ENCODE peak calls at places on chromosome 11, in six cellular contexts. B is hypothalamus; U is IMR-90; N is dorsolateral prefrontal cortex; I is Peyer's patch; K is CD4-positive, alpha-beta memory T cell. G is an unnamed sample.

GRCh38 chr11:64355078-64355940 is 3.7 kb upstream of the RPS6KA4 start:
- DNase-seq in I (peak; percentile 88), U (peak; percentile 77), N (peak; percentile 70), B (peak; percentile 66), K (no peak), G (peak; percentile 72)

GRCh38 chr11:2975594-2975993 is 16.5 kb downstream of the NAP1L4 start:
- DNase-seq in U (peak; percentile 37), B (peak; percentile 22), K (peak; percentile 56), N (peak; percentile 53), I (no peak), G (peak; percentile 13)

GRCh38 chr11:116312560-116313340 is 460.0 kb downstream of the BUD13 start:
- DNase-seq in N (peak; percentile 85), B (peak; percentile 86), U (no peak), I (peak; percentile 69), K (no peak), G (no peak)

GRCh38 chr11:72578541-72578940 is 95.7 kb downstream of the PDE2A start:
- DNase-seq in U (no peak), K (no peak), N (no peak), I (no peak), B (no peak), G (no peak)

GRCh38 chr11:115642660-115643059 is 138.4 kb upstream of the CADM1 start:
- DNase-seq in I (no peak), B (no peak), K (no peak), N (no peak), U (no peak), G (no peak)

GRCh38 chr11:99531468-99531867 is 510.7 kb downstream of the CNTN5 start:
- DNase-seq in I (no peak), B (no peak), N (no peak), K (no peak), U (no peak), G (no peak)

GRCh38 chr11:6586434-6587359 is 16.7 kb downstream of the RRP8 start:
- DNase-seq in N (no peak), K (no peak), B (peak; percentile 50), I (no peak), U (no peak), G (no peak)

GRCh38 chr11:94545641-94546470 is 2.1 kb downstream of the FUT4 start:
- DNase-seq in B (no peak), U (no peak), I (no peak), N (no peak), K (no peak), G (no peak)

GRCh38 chr11:101127348-101127698 is 2.3 kb downstream of the PGR start:
- DNase-seq in I (no peak), K (no peak), U (no peak), N (no peak), B (no peak), G (no peak)

GRCh38 chr11:117071344-117071787 is 26.9 kb downstream of the SIK3 start:
- DNase-seq in N (no peak), I (peak; percentile 68), B (peak; percentile 45), K (no peak), U (no peak), G (no peak)

GRCh38 chr11:110251837-110252236 is 44.6 kb downstream of the RDX start:
- DNase-seq in K (no peak), I (no peak), U (peak; percentile 65), B (no peak), N (no peak), G (peak; percentile 63)

GRCh38 chr11:106695506-106695905 is 322.8 kb downstream of the GUCY1A2 start:
- DNase-seq in I (no peak), B (no peak), K (no peak), N (no peak), U (peak; percentile 83), G (peak; percentile 20)

GRCh38 chr11:29934115-29934638 is 82.7 kb downstream of the KCNA4 start:
- DNase-seq in U (no peak), I (no peak), B (no peak), N (no peak), K (no peak), G (no peak)

GRCh38 chr11:123429851-123430735 is at the start of gene GRAMD1B:
- DNase-seq in B (peak; percentile 26), U (peak; percentile 90), N (no peak), K (peak; percentile 82), I (peak; percentile 83), G (peak; percentile 93)

GRCh38 chr11:113556036-113556435 is 80.8 kb upstream of the DRD2 start:
- DNase-seq in B (no peak), K (no peak), N (no peak), U (no peak), I (no peak), G (no peak)

GRCh38 chr11:2574553-2575535 is 125.0 kb downstream of the KCNQ1OT1 start:
- DNase-seq in B (no peak), U (no peak), I (peak; percentile 45), K (no peak), N (peak; percentile 36), G (no peak)

GRCh38 chr11:105211806-105212531 is 72.4 kb upstream of the CARD18 start:
- DNase-seq in I (no peak), K (no peak), N (no peak), B (no peak), U (peak; percentile 64), G (no peak)

GRCh38 chr11:2572491-2573239 is 127.1 kb downstream of the KCNQ1OT1 start:
- DNase-seq in N (no peak), K (no peak), B (no peak), U (no peak), I (no peak), G (no peak)

GRCh38 chr11:93522448-93522847 is 20.7 kb downstream of the SMCO4 start:
- DNase-seq in U (no peak), B (no peak), I (no peak), N (no peak), K (no peak), G (no peak)

GRCh38 chr11:120900642-120901041 is 123.3 kb upstream of the TBCEL start:
- DNase-seq in N (no peak), U (no peak), I (no peak), B (no peak), K (no peak), G (no peak)

GRCh38 chr11:111427471-111427912 is 48.4 kb upstream of the POU2AF1 start:
- DNase-seq in K (no peak), N (no peak), I (no peak), U (no peak), B (no peak), G (no peak)

GRCh38 chr11:95045791-95046190 is 3.4 kb upstream of the KDM4F start:
- DNase-seq in I (no peak), U (no peak), K (no peak), N (no peak), B (no peak), G (no peak)

GRCh38 chr11:102767800-102768199 is 12.6 kb downstream of the MMP10 start:
- DNase-seq in B (no peak), U (no peak), K (no peak), I (no peak), N (no peak), G (no peak)

GRCh38 chr11:79440451-79441158 is at the start of gene TENM4:
- DNase-seq in I (peak; percentile 83), B (peak; percentile 75), K (no peak), U (peak; percentile 92), N (peak; percentile 82), G (peak; percentile 92)

GRCh38 chr11:34468209-34468841 is 29.6 kb downstream of the CAT start:
- DNase-seq in B (no peak), N (no peak), I (peak; percentile 66), U (peak; percentile 14), K (peak; percentile 29), G (peak; percentile 36)

GRCh38 chr11:64638017-64638664 is 47.1 kb downstream of the SLC22A12 start:
- DNase-seq in N (no peak), B (no peak), K (no peak), I (peak; percentile 56), U (no peak), G (no peak)

GRCh38 chr11:23620617-23621016 is 760.3 kb upstream of the CCDC179 start:
- DNase-seq in K (no peak), U (peak; percentile 34), B (no peak), I (no peak), N (no peak), G (no peak)

GRCh38 chr11:67316882-67317364 is 13.6 kb downstream of the SSH3 start:
- DNase-seq in K (no peak), B (no peak), U (peak; percentile 52), I (no peak), N (no peak), G (peak; percentile 53)

GRCh38 chr11:86996953-86997570 is 40.7 kb upstream of the TMEM135 start:
- DNase-seq in K (no peak), B (no peak), U (no peak), I (no peak), N (no peak), G (no peak)

GRCh38 chr11:68994161-68994890 is 13.5 kb upstream of the MRGPRD start:
- DNase-seq in B (no peak), K (no peak), U (no peak), N (peak; percentile 15), I (peak; percentile 40), G (no peak)

GRCh38 chr11:1762537-1763302 is 1.0 kb downstream of the CTSD start:
- DNase-seq in K (no peak), I (peak; percentile 88), U (no peak), B (no peak), N (no peak), G (no peak)

GRCh38 chr11:86069408-86070086 is 663 bp upstream of the PICALM start:
- DNase-seq in K (no peak), B (no peak), U (peak; percentile 97), N (no peak), I (no peak), G (peak; percentile 98)

GRCh38 chr11:120400564-120401364 is 64.6 kb downstream of the ARHGEF12 start:
- DNase-seq in N (no peak), K (no peak), U (peak; percentile 99), I (peak; percentile 64), B (no peak), G (peak; percentile 97)

GRCh38 chr11:69048056-69048717 is 545 bp upstream of the TPCN2 start:
- DNase-seq in U (no peak), I (no peak), K (no peak), B (no peak), N (no peak), G (no peak)

GRCh38 chr11:95081412-95081811 is 8.2 kb upstream of the ENDOD1 start:
- DNase-seq in N (peak; percentile 74), K (no peak), B (peak; percentile 78), U (no peak), I (no peak), G (no peak)

GRCh38 chr11:11582261-11582701 is 39.5 kb downstream of the GALNT18 start:
- DNase-seq in B (peak; percentile 61), I (no peak), N (peak; percentile 72), K (no peak), U (no peak), G (no peak)

G was measured in HFFc6.